ENCODE peak calls at places on chromosomes 13 and 19, in ten cellular contexts. F, Q, M, Z, E, N, C, S, H and Y are unnamed samples. For H3K4me1, the result is how much of the 10 kb centered on the place peaks cover.

GRCh38 chr13:28394422-28394821 is 100.5 kb downstream of the FLT1 start:
- DNase-seq in F (no peak), Q (peak), M (no peak), Z (no peak), E (no peak), N (no peak), C (no peak), S (no peak), H (no peak), Y (no peak)

GRCh38 chr13:77036294-77036693 is 9.3 kb upstream of the FBXL3 start:
- DNase-seq in F (no peak), Q (no peak), M (no peak), Z (no peak), E (no peak), N (no peak), C (no peak), S (no peak), H (no peak), Y (no peak)

GRCh38 chr19:33462112-33462726 is 59.4 kb downstream of the PEPD start:
- DNase-seq in F (no peak), Q (no peak), M (no peak), Z (peak), E (no peak), N (no peak), C (no peak), S (no peak), H (no peak), Y (no peak)

GRCh38 chr13:77429320-77430142 is 102.6 kb upstream of the MYCBP2 start:
- DNase-seq in F (no peak), Q (no peak), M (no peak), Z (no peak), E (no peak), N (no peak), C (no peak), S (no peak), H (no peak), Y (no peak)

GRCh38 chr19:40565910-40566495 is 10.7 kb upstream of the SHKBP1 start:
- DNase-seq in F (no peak), Q (no peak), M (no peak), Z (no peak), E (no peak), N (no peak), C (no peak), S (no peak), H (no peak), Y (no peak)

GRCh38 chr13:67048084-67048792 is 181.9 kb downstream of the PCDH9 start:
- DNase-seq in F (peak), Q (peak), M (no peak), Z (no peak), E (no peak), N (no peak), C (no peak), S (no peak), H (no peak), Y (no peak)

GRCh38 chr19:1093811-1094553 is 1.2 kb downstream of the POLR2E start:
- DNase-seq in F (peak), Q (no peak), M (no peak), Z (no peak), E (peak), N (no peak), C (no peak), S (no peak), H (no peak), Y (no peak)

GRCh38 chr19:41554902-41555301 is 21.1 kb upstream of the CEACAM21 start:
- DNase-seq in F (no peak), Q (no peak), M (peak), Z (no peak), E (no peak), N (no peak), C (no peak), S (no peak), H (peak), Y (no peak)

GRCh38 chr19:13051581-13052165 is 51.0 kb downstream of the LYL1 start:
- DNase-seq in F (peak), Q (peak), M (no peak), Z (no peak), E (peak), N (peak), C (peak), S (peak), H (no peak), Y (peak)

GRCh38 chr13:44373601-44374347 is at the start of gene SERP2:
- DNase-seq in F (peak), Q (no peak), M (no peak), Z (no peak), E (peak), N (peak), C (peak), S (no peak), H (no peak), Y (no peak)

GRCh38 chr19:36514012-36514612 is 14.0 kb downstream of the ZNF260 start:
- DNase-seq in F (no peak), Q (no peak), M (no peak), Z (no peak), E (no peak), N (no peak), C (no peak), S (no peak), H (no peak), Y (no peak)

GRCh38 chr19:48660854-48661731 is 11.7 kb downstream of the NTN5 start:
- DNase-seq in F (peak), Q (peak), M (peak), Z (peak), E (peak), N (peak), C (peak), S (peak), H (peak), Y (peak)

GRCh38 chr19:10667867-10668266 is 13.7 kb downstream of the ILF3 start:
- DNase-seq in F (no peak), Q (no peak), M (no peak), Z (no peak), E (no peak), N (no peak), C (no peak), S (no peak), H (no peak), Y (no peak)
- H3K4me1 ChIP-seq in F (under half), Q (under half), M (under half), Z (half or more), E (under half), N (under half), C (under half), S (under half), H (half or more), Y (under half)

GRCh38 chr19:32233091-32233490 is 112.3 kb upstream of the ZNF507 start:
- DNase-seq in F (no peak), Q (no peak), M (no peak), Z (peak), E (no peak), N (no peak), C (no peak), S (no peak), H (no peak), Y (no peak)

GRCh38 chr19:32231020-32231419 is 114.4 kb upstream of the ZNF507 start:
- DNase-seq in F (no peak), Q (no peak), M (no peak), Z (no peak), E (no peak), N (no peak), C (no peak), S (no peak), H (no peak), Y (no peak)

GRCh38 chr19:32231691-32232090 is 113.7 kb upstream of the ZNF507 start:
- DNase-seq in F (no peak), Q (no peak), M (no peak), Z (no peak), E (no peak), N (no peak), C (no peak), S (no peak), H (no peak), Y (no peak)

GRCh38 chr19:32232449-32232848 is 113.0 kb upstream of the ZNF507 start:
- DNase-seq in F (no peak), Q (no peak), M (no peak), Z (no peak), E (no peak), N (no peak), C (no peak), S (no peak), H (no peak), Y (no peak)

GRCh38 chr19:32230441-32230840 is 115.0 kb upstream of the ZNF507 start:
- DNase-seq in F (no peak), Q (no peak), M (no peak), Z (no peak), E (no peak), N (no peak), C (no peak), S (no peak), H (no peak), Y (no peak)
- H3K4me1 ChIP-seq in F (under half), Q (under half), M (under half), Z (under half), E (under half), N (under half), C (under half), S (under half), H (under half), Y (under half)

GRCh38 chr13:101492251-101492910 is 39.9 kb downstream of the ITGBL1 start:
- DNase-seq in F (no peak), Q (peak), M (no peak), Z (no peak), E (no peak), N (no peak), C (no peak), S (no peak), H (no peak), Y (no peak)

GRCh38 chr13:101493541-101493940 is 41.1 kb downstream of the ITGBL1 start:
- DNase-seq in F (no peak), Q (no peak), M (no peak), Z (no peak), E (no peak), N (no peak), C (no peak), S (no peak), H (no peak), Y (no peak)

GRCh38 chr13:101489635-101490034 is 37.2 kb downstream of the ITGBL1 start:
- DNase-seq in F (no peak), Q (peak), M (no peak), Z (no peak), E (no peak), N (no peak), C (no peak), S (no peak), H (no peak), Y (no peak)

GRCh38 chr13:101488734-101489133 is 36.3 kb downstream of the ITGBL1 start:
- DNase-seq in F (no peak), Q (no peak), M (no peak), Z (no peak), E (no peak), N (no peak), C (no peak), S (no peak), H (no peak), Y (no peak)

DNA sequence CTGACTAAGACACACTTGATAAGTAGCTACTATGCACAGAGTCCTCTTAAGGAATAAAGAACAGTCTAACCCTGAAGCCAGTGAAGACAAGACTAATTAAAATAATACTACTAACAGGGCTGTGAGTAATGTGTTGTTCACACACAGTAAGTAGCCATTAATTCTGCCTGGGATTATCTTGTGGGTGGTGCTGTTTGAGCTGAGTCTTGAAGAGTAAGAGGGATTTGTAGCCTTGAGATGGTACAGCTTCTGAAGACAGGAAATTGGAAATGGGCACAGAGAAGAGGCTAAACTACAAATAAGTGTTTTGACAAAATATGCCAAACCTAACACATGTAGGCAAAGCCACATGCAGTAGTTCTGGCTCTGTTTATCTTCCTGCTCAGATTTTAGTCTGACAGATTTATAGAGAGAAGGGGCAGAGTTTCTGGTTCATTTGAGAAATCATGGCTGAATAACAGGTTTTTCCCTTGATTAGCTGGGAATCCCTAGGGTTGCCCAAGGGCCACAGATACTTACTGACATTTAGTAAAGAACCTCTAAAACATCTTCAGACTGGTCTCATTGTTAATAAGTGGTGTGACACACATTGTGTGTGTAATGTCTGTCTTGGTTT is 38.0 kb downstream of the ITGBL1 start:
- DNase-seq in F (no peak), Q (no peak), M (no peak), Z (no peak), E (no peak), N (no peak), C (no peak), S (no peak), H (no peak), Y (no peak)
- H3K4me1 ChIP-seq in F (under half), Q (under half), M (under half), Z (under half), E (under half), N (under half), C (under half), S (under half), H (under half), Y (under half)

GRCh38 chr13:113657851-113658741 is at the start of gene ATP4B:
- DNase-seq in F (peak), Q (no peak), M (no peak), Z (peak), E (peak), N (peak), C (peak), S (no peak), H (no peak), Y (peak)
- H3K4me1 ChIP-seq in F (under half), Q (under half), M (under half), Z (under half), E (under half), N (under half), C (under half), S (under half), H (under half), Y (under half)

GRCh38 chr19:35294328-35294727 is 2.4 kb downstream of the MAG start:
- DNase-seq in F (no peak), Q (no peak), M (no peak), Z (no peak), E (no peak), N (no peak), C (no peak), S (no peak), H (no peak), Y (no peak)
- H3K4me1 ChIP-seq in F (under half), Q (under half), M (under half), Z (under half), E (under half), N (under half), C (under half), S (under half), H (under half), Y (under half)

DNA sequence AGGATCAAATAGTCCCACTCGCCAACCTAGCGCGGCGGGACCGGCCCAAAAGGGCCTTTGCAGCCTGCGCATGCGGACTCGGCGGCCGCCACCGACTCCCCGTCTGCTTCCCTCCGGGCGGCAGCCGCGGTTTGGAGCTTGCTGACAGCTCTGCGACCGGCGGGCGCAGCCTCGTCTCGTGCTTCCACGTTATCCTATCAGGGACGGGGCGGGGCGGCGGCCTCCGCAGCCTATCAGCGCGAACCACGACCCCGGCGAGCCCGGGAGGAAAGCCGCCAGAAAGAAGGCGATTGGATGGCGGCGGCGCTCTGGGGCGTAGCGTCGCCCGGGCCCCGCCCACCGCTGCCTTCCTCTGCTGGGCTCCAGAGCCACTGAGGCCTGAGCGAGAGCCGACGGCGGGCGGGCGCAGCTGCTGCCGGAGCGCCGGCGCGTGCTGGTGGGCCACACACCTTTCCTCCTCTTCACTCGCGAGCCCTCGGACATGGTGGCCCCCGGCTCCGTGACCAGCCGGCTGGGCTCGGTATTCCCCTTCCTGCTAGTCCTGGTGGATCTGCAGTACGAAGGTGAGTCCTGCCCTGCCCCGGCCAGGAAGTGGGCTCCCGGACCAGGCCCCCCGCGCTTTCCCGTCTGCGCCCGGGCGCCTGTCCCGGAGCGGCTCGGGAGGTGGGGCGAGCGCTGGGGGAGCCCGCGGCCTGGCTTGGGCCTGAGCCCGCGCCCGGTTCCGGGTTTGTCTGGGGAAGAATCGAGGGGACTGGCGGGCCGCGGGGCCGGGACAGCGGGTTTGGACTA is at the start of gene DNAJC3:
- DNase-seq in F (peak), Q (peak), M (peak), Z (peak), E (peak), N (peak), C (peak), S (peak), H (peak), Y (peak)
- H3K4me1 ChIP-seq in F (half or more), Q (under half), M (under half), Z (half or more), E (half or more), N (under half), C (under half), S (under half), H (half or more), Y (under half)

GRCh38 chr19:47508721-47509120 is 6.1 kb downstream of the NAPA start:
- DNase-seq in F (no peak), Q (no peak), M (no peak), Z (no peak), E (no peak), N (no peak), C (no peak), S (no peak), H (no peak), Y (no peak)

GRCh38 chr19:47507924-47508553 is 6.8 kb downstream of the NAPA start:
- DNase-seq in F (peak), Q (no peak), M (no peak), Z (no peak), E (no peak), N (no peak), C (no peak), S (no peak), H (no peak), Y (no peak)

GRCh38 chr19:47510516-47511127 is 4.2 kb downstream of the NAPA start:
- DNase-seq in F (no peak), Q (no peak), M (peak), Z (no peak), E (peak), N (no peak), C (peak), S (no peak), H (no peak), Y (no peak)

GRCh38 chr19:47509973-47510372 is 4.9 kb downstream of the NAPA start:
- DNase-seq in F (peak), Q (no peak), M (no peak), Z (no peak), E (peak), N (peak), C (no peak), S (no peak), H (no peak), Y (no peak)

GRCh38 chr19:47509170-47509847 is 5.6 kb downstream of the NAPA start:
- DNase-seq in F (no peak), Q (no peak), M (no peak), Z (no peak), E (no peak), N (no peak), C (no peak), S (no peak), H (no peak), Y (no peak)
- H3K4me1 ChIP-seq in F (half or more), Q (under half), M (under half), Z (half or more), E (half or more), N (under half), C (under half), S (under half), H (half or more), Y (under half)

GRCh38 chr19:19402656-19403372 is 2.7 kb upstream of the GATAD2A start:
- DNase-seq in F (no peak), Q (no peak), M (no peak), Z (peak), E (no peak), N (no peak), C (no peak), S (no peak), H (no peak), Y (no peak)
- H3K4me1 ChIP-seq in F (under half), Q (under half), M (under half), Z (half or more), E (under half), N (under half), C (under half), S (under half), H (under half), Y (under half)

GRCh38 chr13:32126756-32127155 is 95.2 kb downstream of the FRY start:
- DNase-seq in F (no peak), Q (peak), M (no peak), Z (no peak), E (no peak), N (no peak), C (no peak), S (no peak), H (no peak), Y (no peak)
- H3K4me1 ChIP-seq in F (under half), Q (under half), M (under half), Z (under half), E (under half), N (under half), C (under half), S (under half), H (under half), Y (under half)

GRCh38 chr19:18416778-18417249 is 2.4 kb upstream of the SSBP4 start:
- DNase-seq in F (peak), Q (peak), M (peak), Z (peak), E (peak), N (peak), C (peak), S (peak), H (peak), Y (peak)
- H3K4me1 ChIP-seq in F (half or more), Q (under half), M (half or more), Z (half or more), E (under half), N (under half), C (under half), S (under half), H (half or more), Y (under half)